ENCODE peak calls at places on chromosomes 16 and 17, in six cellular contexts. One of them, this sample, is unnamed.

GRCh38 chr17:354651-355556 is 2.3 kb upstream of the RPH3AL start:
- DNase-seq in HFF-Myc: no peak
- DNase-seq in heart right ventricle: no peak
- DNase-seq in breast epithelium: no peak
- DNase-seq in brain microvascular endothelial cell: no peak
- DNase-seq in PC-3: peak; percentile 7
- DNase-seq in this sample: no peak

GRCh38 chr17:40331743-40332641 is 23.0 kb downstream of the RARA start:
- DNase-seq in PC-3: no peak
- DNase-seq in heart right ventricle: peak; percentile 92
- DNase-seq in breast epithelium: peak; percentile 89
- DNase-seq in HFF-Myc: no peak
- DNase-seq in brain microvascular endothelial cell: no peak
- DNase-seq in this sample: peak; percentile 85

GRCh38 chr17:14308965-14309879 is 8.3 kb downstream of the HS3ST3B1 start:
- DNase-seq in brain microvascular endothelial cell: peak; percentile 93
- DNase-seq in breast epithelium: peak; percentile 95
- DNase-seq in HFF-Myc: no peak
- DNase-seq in heart right ventricle: peak; percentile 89
- DNase-seq in PC-3: peak; percentile 82
- DNase-seq in this sample: peak; percentile 97

GRCh38 chr16:72536673-72537435 is 364.9 kb upstream of the PMFBP1 start:
- DNase-seq in brain microvascular endothelial cell: no peak
- DNase-seq in heart right ventricle: no peak
- DNase-seq in breast epithelium: no peak
- DNase-seq in HFF-Myc: peak; percentile 30
- DNase-seq in PC-3: no peak
- DNase-seq in this sample: peak; percentile 64

GRCh38 chr17:56653877-56654276 is 60.4 kb downstream of the NOG start:
- DNase-seq in heart right ventricle: no peak
- DNase-seq in PC-3: peak; percentile 91
- DNase-seq in brain microvascular endothelial cell: peak; percentile 39
- DNase-seq in HFF-Myc: peak; percentile 45
- DNase-seq in breast epithelium: no peak
- DNase-seq in this sample: peak; percentile 31

GRCh38 chr17:61366076-61366714 is 33.4 kb upstream of the TBX2 start:
- DNase-seq in brain microvascular endothelial cell: no peak
- DNase-seq in HFF-Myc: no peak
- DNase-seq in breast epithelium: no peak
- DNase-seq in heart right ventricle: peak; percentile 31
- DNase-seq in PC-3: no peak
- DNase-seq in this sample: no peak

GRCh38 chr17:65171753-65172152 is 34.6 kb downstream of the RGS9 start:
- DNase-seq in brain microvascular endothelial cell: no peak
- DNase-seq in PC-3: no peak
- DNase-seq in heart right ventricle: no peak
- DNase-seq in HFF-Myc: no peak
- DNase-seq in breast epithelium: no peak
- DNase-seq in this sample: no peak

GRCh38 chr16:19410435-19411153 is 7.1 kb upstream of the TMC5 start:
- DNase-seq in brain microvascular endothelial cell: no peak
- DNase-seq in PC-3: peak; percentile 53
- DNase-seq in heart right ventricle: no peak
- DNase-seq in breast epithelium: no peak
- DNase-seq in HFF-Myc: no peak
- DNase-seq in this sample: no peak

GRCh38 chr16:54932737-54933254 is 2.1 kb downstream of the IRX5 start:
- DNase-seq in PC-3: no peak
- DNase-seq in brain microvascular endothelial cell: no peak
- DNase-seq in heart right ventricle: no peak
- DNase-seq in breast epithelium: no peak
- DNase-seq in HFF-Myc: no peak
- DNase-seq in this sample: peak; percentile 26

GRCh38 chr17:17681744-17682292 is 560 bp downstream of the RAI1 start:
- DNase-seq in breast epithelium: no peak
- DNase-seq in PC-3: peak; percentile 33
- DNase-seq in HFF-Myc: no peak
- DNase-seq in heart right ventricle: peak; percentile 60
- DNase-seq in brain microvascular endothelial cell: no peak
- DNase-seq in this sample: no peak

GRCh38 chr17:69538795-69539194 is 124.3 kb downstream of the MAP2K6 start:
- DNase-seq in breast epithelium: no peak
- DNase-seq in PC-3: no peak
- DNase-seq in heart right ventricle: no peak
- DNase-seq in HFF-Myc: no peak
- DNase-seq in brain microvascular endothelial cell: no peak
- DNase-seq in this sample: no peak

GRCh38 chr17:65389426-65389825 is 172.0 kb downstream of the AXIN2 start:
- DNase-seq in breast epithelium: no peak
- DNase-seq in HFF-Myc: peak; percentile 54
- DNase-seq in PC-3: peak; percentile 67
- DNase-seq in brain microvascular endothelial cell: peak; percentile 33
- DNase-seq in heart right ventricle: no peak
- DNase-seq in this sample: peak; percentile 20

GRCh38 chr17:44607836-44608690 is 48.2 kb upstream of the MEIOC start:
- DNase-seq in PC-3: no peak
- DNase-seq in breast epithelium: no peak
- DNase-seq in heart right ventricle: peak; percentile 42
- DNase-seq in HFF-Myc: no peak
- DNase-seq in brain microvascular endothelial cell: peak; percentile 32
- DNase-seq in this sample: peak; percentile 75

GRCh38 chr17:43905985-43906852 is 1.1 kb downstream of the MPP2 start:
- DNase-seq in brain microvascular endothelial cell: peak; percentile 16
- DNase-seq in heart right ventricle: peak; percentile 83
- DNase-seq in HFF-Myc: no peak
- DNase-seq in breast epithelium: peak; percentile 72
- DNase-seq in PC-3: no peak
- DNase-seq in this sample: peak; percentile 47

GRCh38 chr17:60599220-60599619 is 773 bp upstream of the PPM1D start:
- DNase-seq in brain microvascular endothelial cell: no peak
- DNase-seq in heart right ventricle: no peak
- DNase-seq in PC-3: no peak
- DNase-seq in breast epithelium: no peak
- DNase-seq in HFF-Myc: no peak
- DNase-seq in this sample: no peak

GRCh38 chr16:3036726-3037315 is at the start of gene BICDL2:
- DNase-seq in breast epithelium: no peak
- DNase-seq in heart right ventricle: no peak
- DNase-seq in brain microvascular endothelial cell: no peak
- DNase-seq in PC-3: peak; percentile 21
- DNase-seq in HFF-Myc: no peak
- DNase-seq in this sample: no peak

GRCh38 chr17:20196314-20196713 is 187.2 kb downstream of the SPECC1 start:
- DNase-seq in HFF-Myc: no peak
- DNase-seq in brain microvascular endothelial cell: no peak
- DNase-seq in breast epithelium: no peak
- DNase-seq in PC-3: no peak
- DNase-seq in heart right ventricle: no peak
- DNase-seq in this sample: no peak

GRCh38 chr16:26667271-26667703 is 399.4 kb upstream of the C16orf82 start:
- DNase-seq in HFF-Myc: no peak
- DNase-seq in heart right ventricle: no peak
- DNase-seq in PC-3: no peak
- DNase-seq in brain microvascular endothelial cell: no peak
- DNase-seq in breast epithelium: no peak
- DNase-seq in this sample: no peak

GRCh38 chr16:70476272-70477020 is 22.1 kb downstream of the FCSK start:
- DNase-seq in PC-3: peak; percentile 79
- DNase-seq in heart right ventricle: no peak
- DNase-seq in brain microvascular endothelial cell: peak; percentile 55
- DNase-seq in breast epithelium: no peak
- DNase-seq in HFF-Myc: peak; percentile 81
- DNase-seq in this sample: peak; percentile 68

GRCh38 chr17:65799869-65800268 is 238.4 kb upstream of the AXIN2 start:
- DNase-seq in brain microvascular endothelial cell: no peak
- DNase-seq in PC-3: no peak
- DNase-seq in breast epithelium: no peak
- DNase-seq in heart right ventricle: no peak
- DNase-seq in HFF-Myc: no peak
- DNase-seq in this sample: no peak

GRCh38 chr17:17581509-17581908 is 10.0 kb downstream of the PEMT start:
- DNase-seq in heart right ventricle: no peak
- DNase-seq in breast epithelium: no peak
- DNase-seq in HFF-Myc: no peak
- DNase-seq in brain microvascular endothelial cell: no peak
- DNase-seq in PC-3: no peak
- DNase-seq in this sample: no peak

GRCh38 chr16:85426806-85427205 is 186.3 kb upstream of the GSE1 start:
- DNase-seq in breast epithelium: no peak
- DNase-seq in PC-3: no peak
- DNase-seq in HFF-Myc: no peak
- DNase-seq in heart right ventricle: no peak
- DNase-seq in brain microvascular endothelial cell: no peak
- DNase-seq in this sample: no peak

GRCh38 chr17:50631195-50631907 is 3.3 kb upstream of the ABCC3 start:
- DNase-seq in heart right ventricle: no peak
- DNase-seq in HFF-Myc: no peak
- DNase-seq in PC-3: no peak
- DNase-seq in brain microvascular endothelial cell: no peak
- DNase-seq in breast epithelium: no peak
- DNase-seq in this sample: no peak

GRCh38 chr16:80038566-80038965 is 438.0 kb upstream of the MAF start:
- DNase-seq in brain microvascular endothelial cell: no peak
- DNase-seq in heart right ventricle: no peak
- DNase-seq in PC-3: no peak
- DNase-seq in HFF-Myc: no peak
- DNase-seq in breast epithelium: no peak
- DNase-seq in this sample: no peak

GRCh38 chr17:16915752-16916556 is 56.0 kb downstream of the TNFRSF13B start:
- DNase-seq in brain microvascular endothelial cell: peak; percentile 32
- DNase-seq in breast epithelium: no peak
- DNase-seq in PC-3: peak; percentile 86
- DNase-seq in heart right ventricle: no peak
- DNase-seq in HFF-Myc: no peak
- DNase-seq in this sample: no peak

GRCh38 chr17:43477832-43478634 is 5.7 kb upstream of the DHX8 start:
- DNase-seq in heart right ventricle: no peak
- DNase-seq in breast epithelium: no peak
- DNase-seq in PC-3: no peak
- DNase-seq in HFF-Myc: no peak
- DNase-seq in brain microvascular endothelial cell: no peak
- DNase-seq in this sample: no peak

DNA sequence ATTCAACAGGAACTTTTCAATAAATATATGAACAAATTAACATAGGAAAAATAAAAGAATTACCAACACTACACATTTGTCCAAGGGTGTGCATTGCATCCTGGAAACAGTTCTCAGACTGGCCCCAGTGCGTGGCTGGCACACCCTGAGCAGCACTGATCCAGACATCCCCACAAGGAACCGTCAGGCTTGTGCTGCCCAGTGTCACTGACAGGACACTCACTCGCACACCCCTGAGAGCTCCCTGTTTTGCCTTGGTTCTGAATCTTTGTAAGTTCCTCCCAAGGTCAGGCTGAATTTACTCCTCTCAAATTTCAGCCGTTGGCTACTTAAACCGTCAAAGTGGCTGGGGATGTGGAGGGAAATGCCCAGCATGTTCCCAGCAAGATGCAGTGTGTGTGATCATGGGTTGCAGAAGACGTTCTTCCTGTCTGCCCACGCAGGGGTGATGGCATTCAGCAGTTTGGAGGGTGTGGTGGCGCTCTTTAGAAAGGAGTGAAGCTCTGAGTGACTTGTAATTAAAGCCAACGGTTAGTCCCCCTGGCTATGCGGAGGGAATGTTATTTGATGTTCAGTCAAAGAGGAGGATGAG is 1.7 kb downstream of the MT2A start:
- DNase-seq in heart right ventricle: no peak
- DNase-seq in PC-3: peak; percentile 47
- DNase-seq in HFF-Myc: no peak
- DNase-seq in breast epithelium: peak; percentile 91
- DNase-seq in brain microvascular endothelial cell: peak; percentile 92
- DNase-seq in this sample: peak; percentile 94
- H3K4me3 ChIP-seq in heart right ventricle: peak overlapping the region; percentile 70
- H3K4me3 ChIP-seq in PC-3: peak overlapping the region; percentile 90
- H3K4me3 ChIP-seq in HFF-Myc: peak overlapping the region; percentile 94
- H3K4me3 ChIP-seq in breast epithelium: peak overlapping the region; percentile 86
- H3K4me3 ChIP-seq in brain microvascular endothelial cell: peak overlapping the region; percentile 95
- H3K4me3 ChIP-seq in this sample: peak overlapping the region; percentile 90

GRCh38 chr17:76107507-76107906 is 3.9 kb upstream of the EXOC7 start:
- DNase-seq in heart right ventricle: no peak
- DNase-seq in HFF-Myc: no peak
- DNase-seq in PC-3: peak; percentile 58
- DNase-seq in breast epithelium: no peak
- DNase-seq in brain microvascular endothelial cell: no peak
- DNase-seq in this sample: no peak
- TF ChIP-seq CTCF in heart right ventricle: no peak
- TF ChIP-seq CTCF in HFF-Myc: peak; percentile 8
- TF ChIP-seq CTCF in PC-3: peak; percentile 47
- TF ChIP-seq CTCF in breast epithelium: no peak
- TF ChIP-seq CTCF in brain microvascular endothelial cell: peak; percentile 17
- TF ChIP-seq CTCF in this sample: peak; percentile 29

GRCh38 chr17:12024332-12024731 is 3.7 kb downstream of the MAP2K4 start:
- DNase-seq in heart right ventricle: no peak
- DNase-seq in breast epithelium: no peak
- DNase-seq in brain microvascular endothelial cell: no peak
- DNase-seq in PC-3: peak; percentile 96
- DNase-seq in HFF-Myc: no peak
- DNase-seq in this sample: peak; percentile 72
- H3K4me3 ChIP-seq in heart right ventricle: no peak overlapping the region
- H3K4me3 ChIP-seq in breast epithelium: no peak overlapping the region
- H3K4me3 ChIP-seq in brain microvascular endothelial cell: no peak overlapping the region
- H3K4me3 ChIP-seq in PC-3: peak overlapping the region; percentile 57
- H3K4me3 ChIP-seq in HFF-Myc: no peak overlapping the region
- H3K4me3 ChIP-seq in this sample: no peak overlapping the region

GRCh38 chr16:86850675-86851074 is 272.3 kb downstream of the FOXL1 start:
- DNase-seq in brain microvascular endothelial cell: no peak
- DNase-seq in heart right ventricle: no peak
- DNase-seq in breast epithelium: no peak
- DNase-seq in HFF-Myc: no peak
- DNase-seq in PC-3: no peak
- DNase-seq in this sample: no peak

GRCh38 chr16:86843812-86844211 is 265.5 kb downstream of the FOXL1 start:
- DNase-seq in PC-3: no peak
- DNase-seq in heart right ventricle: no peak
- DNase-seq in breast epithelium: no peak
- DNase-seq in brain microvascular endothelial cell: no peak
- DNase-seq in HFF-Myc: no peak
- DNase-seq in this sample: no peak

GRCh38 chr16:86846136-86846535 is 267.8 kb downstream of the FOXL1 start:
- DNase-seq in breast epithelium: no peak
- DNase-seq in PC-3: no peak
- DNase-seq in HFF-Myc: no peak
- DNase-seq in heart right ventricle: no peak
- DNase-seq in brain microvascular endothelial cell: peak; percentile 33
- DNase-seq in this sample: peak; percentile 50

GRCh38 chr16:86848821-86849220 is 270.5 kb downstream of the FOXL1 start:
- DNase-seq in PC-3: no peak
- DNase-seq in heart right ventricle: no peak
- DNase-seq in HFF-Myc: no peak
- DNase-seq in brain microvascular endothelial cell: peak; percentile 36
- DNase-seq in breast epithelium: no peak
- DNase-seq in this sample: no peak

DNA sequence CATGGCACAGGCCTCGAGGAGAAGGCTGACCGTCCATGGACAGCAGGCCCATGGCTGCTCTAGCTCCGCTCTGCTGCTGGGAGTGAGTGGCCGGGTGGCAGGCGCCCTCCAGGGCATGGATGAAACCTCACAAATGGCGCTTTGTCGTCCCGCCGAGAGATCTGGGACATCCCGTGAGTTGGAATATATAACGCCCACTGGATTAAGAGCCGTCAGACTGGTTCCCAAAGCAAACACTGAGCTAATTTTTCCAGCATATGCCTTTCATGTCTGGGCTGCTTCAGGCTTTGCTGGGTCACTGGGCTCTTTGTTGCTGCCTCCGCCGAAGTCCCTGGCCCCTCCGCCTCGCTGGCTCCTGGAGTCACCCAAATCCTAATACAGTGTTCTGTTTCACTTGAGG is 266.3 kb downstream of the FOXL1 start:
- DNase-seq in brain microvascular endothelial cell: no peak
- DNase-seq in HFF-Myc: no peak
- DNase-seq in breast epithelium: peak; percentile 40
- DNase-seq in PC-3: peak; percentile 43
- DNase-seq in heart right ventricle: no peak
- DNase-seq in this sample: no peak
- TF ChIP-seq CTCF in brain microvascular endothelial cell: no peak
- TF ChIP-seq CTCF in HFF-Myc: no peak
- TF ChIP-seq CTCF in breast epithelium: no peak
- TF ChIP-seq CTCF in PC-3: no peak
- TF ChIP-seq CTCF in heart right ventricle: no peak
- TF ChIP-seq CTCF in this sample: no peak